ENCODE peak calls at places on chromosomes 6 and 20, in five cellular contexts. W is cardiac muscle cell, Y is esophagus squamous epithelium, X is GM23248, J is GM23338. M is an unnamed sample.

GRCh38 chr6:149723771-149724417 is 6.0 kb upstream of the LATS1 start:
- DNase-seq in Y (no peak), J (peak), W (peak), X (peak), M (peak)

GRCh38 chr6:108559884-108560462 is 744 bp upstream of the FOXO3 start:
- DNase-seq in J (peak), X (peak), W (peak), Y (no peak), M (no peak)

GRCh38 chr20:19137641-19138040 is 74.8 kb upstream of the SLC24A3 start:
- DNase-seq in X (no peak), J (no peak), Y (no peak), W (no peak), M (no peak)

GRCh38 chr20:22626501-22626900 is 42.1 kb upstream of the FOXA2 start:
- DNase-seq in J (peak), X (no peak), Y (no peak), W (no peak), M (no peak)

GRCh38 chr20:32479697-32480140 is 105.4 kb downstream of the NOL4L start:
- DNase-seq in W (no peak), J (no peak), X (no peak), Y (no peak), M (no peak)

GRCh38 chr6:160791459-160791858 is 89.4 kb downstream of the PLG start:
- DNase-seq in J (no peak), W (no peak), Y (no peak), X (no peak), M (no peak)

GRCh38 chr6:8993111-8993510 is 557.8 kb upstream of the SLC35B3 start:
- DNase-seq in J (no peak), X (no peak), Y (no peak), W (no peak), M (no peak)

GRCh38 chr6:150998992-150999975 is 133.8 kb downstream of the MTHFD1L start:
- DNase-seq in Y (no peak), J (no peak), X (peak), W (no peak), M (no peak)

GRCh38 chr20:32965581-32966373 is 38.5 kb downstream of the SUN5 start:
- DNase-seq in Y (no peak), W (no peak), J (no peak), X (no peak), M (no peak)

GRCh38 chr20:58630063-58630462 is 21.0 kb upstream of the STX16 start:
- DNase-seq in W (no peak), J (no peak), Y (no peak), X (peak), M (no peak)

GRCh38 chr6:106591111-106591825 is 38.0 kb downstream of the RTN4IP1 start:
- DNase-seq in J (no peak), X (peak), W (no peak), Y (no peak), M (peak)

GRCh38 chr6:142482973-142483372 is 181.2 kb downstream of the ADGRG6 start:
- DNase-seq in W (no peak), J (no peak), Y (no peak), X (peak), M (no peak)

GRCh38 chr6:85537055-85537494 is 56.6 kb downstream of the SNX14 start:
- DNase-seq in X (peak), W (no peak), J (no peak), Y (no peak), M (no peak)

GRCh38 chr6:33578588-33579011 is 1.5 kb downstream of the BAK1 start:
- DNase-seq in W (no peak), J (no peak), Y (no peak), X (no peak), M (no peak)

GRCh38 chr6:13053080-13053479 is 275.3 kb downstream of the TBC1D7 start:
- DNase-seq in X (no peak), J (peak), W (no peak), Y (no peak), M (no peak)

GRCh38 chr20:50786703-50787102 is 8.2 kb upstream of the BCAS4 start:
- DNase-seq in W (no peak), J (no peak), X (no peak), Y (no peak), M (no peak)

GRCh38 chr20:34397096-34397495 is 34.0 kb downstream of the ITCH start:
- DNase-seq in Y (no peak), X (no peak), W (no peak), J (no peak), M (no peak)

GRCh38 chr20:37345339-37346231 is at the start of gene SRC:
- DNase-seq in W (peak), Y (no peak), J (peak), X (peak), M (peak)

GRCh38 chr20:24828992-24829648 is 119.9 kb upstream of the CST7 start:
- DNase-seq in J (no peak), Y (no peak), X (no peak), W (no peak), M (no peak)

GRCh38 chr20:36861875-36862801 is 13.8 kb upstream of the TLDC2 start:
- DNase-seq in Y (no peak), W (peak), X (peak), J (peak), M (no peak)

GRCh38 chr20:62266340-62266739 is 28.0 kb downstream of the OSBPL2 start:
- DNase-seq in X (no peak), Y (no peak), W (no peak), J (no peak), M (no peak)

GRCh38 chr6:17354700-17355403 is 38.5 kb upstream of the CAP2 start:
- DNase-seq in X (peak), W (no peak), J (no peak), Y (no peak), M (peak)

GRCh38 chr20:13025181-13025580 is 16.4 kb downstream of the SPTLC3 start:
- DNase-seq in Y (no peak), X (no peak), J (no peak), W (no peak), M (no peak)

GRCh38 chr6:149012040-149012545 is 265.3 kb downstream of the UST start:
- DNase-seq in J (no peak), W (no peak), X (peak), Y (no peak), M (no peak)

GRCh38 chr20:62303327-62304226 is 780 bp downstream of the ADRM1 start:
- DNase-seq in J (no peak), W (peak), X (peak), Y (no peak), M (no peak)

GRCh38 chr20:25273541-25274358 is 25.9 kb downstream of the PYGB start:
- DNase-seq in W (no peak), X (no peak), J (no peak), Y (no peak), M (no peak)

GRCh38 chr6:126107475-126108121 is 121.3 kb downstream of the TRMT11 start:
- DNase-seq in J (peak), W (no peak), X (no peak), Y (no peak), M (no peak)

GRCh38 chr6:39269971-39270370 is 40.7 kb upstream of the KCNK5 start:
- DNase-seq in J (no peak), Y (no peak), W (no peak), X (no peak), M (no peak)

GRCh38 chr6:130517444-130517931 is 151.7 kb downstream of the TMEM200A start:
- DNase-seq in Y (no peak), W (no peak), X (peak), J (no peak), M (no peak)

GRCh38 chr6:138240476-138241245 is 22.4 kb upstream of the PBOV1 start:
- DNase-seq in W (no peak), Y (no peak), X (no peak), J (no peak), M (no peak)

GRCh38 chr6:14228571-14228970 is 111.0 kb downstream of the CD83 start:
- DNase-seq in W (no peak), J (no peak), X (peak), Y (no peak), M (no peak)

GRCh38 chr6:170238741-170239565 is 51.9 kb downstream of the DLL1 start:
- DNase-seq in W (no peak), X (no peak), Y (no peak), J (no peak), M (no peak)

GRCh38 chr6:13453771-13454251 is 33.6 kb downstream of the GFOD1 start:
- DNase-seq in J (no peak), W (no peak), Y (no peak), X (peak), M (peak)

GRCh38 chr20:25051386-25052155 is 6.4 kb downstream of the ACSS1 start:
- DNase-seq in W (no peak), X (no peak), J (no peak), Y (no peak), M (no peak)

GRCh38 chr6:37170273-37171140 is 555 bp downstream of the PIM1 start:
- DNase-seq in Y (no peak), X (peak), W (peak), J (peak), M (no peak)

GRCh38 chr6:29631860-29632731 is 887 bp downstream of the GABBR1 start:
- DNase-seq in W (peak), X (peak), Y (no peak), J (peak), M (no peak)

GRCh38 chr6:23654745-23655144 is 471.3 kb upstream of the NRSN1 start:
- DNase-seq in W (no peak), Y (no peak), X (no peak), J (no peak), M (no peak)

GRCh38 chr6:158634695-158635426 is 9.7 kb downstream of the DYNLT1 start:
- DNase-seq in J (no peak), W (no peak), Y (no peak), X (no peak), M (no peak)

GRCh38 chr20:3710027-3710426 is 2.4 kb downstream of the SIGLEC1 start:
- DNase-seq in Y (no peak), X (no peak), J (no peak), W (no peak), M (no peak)
- H3K4me3 ChIP-seq in Y (no peak), X (no peak), J (no peak), W (no peak), M (no peak)

GRCh38 chr6:35300848-35301247 is 3.2 kb downstream of the DEF6 start:
- DNase-seq in J (no peak), Y (no peak), W (no peak), X (no peak), M (no peak)

GRCh38 chr6:35299674-35300073 is 2.1 kb downstream of the DEF6 start:
- DNase-seq in W (no peak), Y (no peak), X (no peak), J (no peak), M (no peak)

GRCh38 chr6:35304299-35304698 is 6.7 kb downstream of the DEF6 start:
- DNase-seq in X (no peak), J (no peak), Y (no peak), W (no peak), M (no peak)

GRCh38 chr6:35305117-35305516 is 7.5 kb downstream of the DEF6 start:
- DNase-seq in W (no peak), J (peak), Y (no peak), X (no peak), M (no peak)

GRCh38 chr6:35302604-35303218 is 5.1 kb downstream of the DEF6 start:
- DNase-seq in J (peak), X (peak), Y (peak), W (peak), M (no peak)
- H3K4me3 ChIP-seq in J (no peak), X (no peak), Y (peak), W (no peak), M (no peak)

DNA sequence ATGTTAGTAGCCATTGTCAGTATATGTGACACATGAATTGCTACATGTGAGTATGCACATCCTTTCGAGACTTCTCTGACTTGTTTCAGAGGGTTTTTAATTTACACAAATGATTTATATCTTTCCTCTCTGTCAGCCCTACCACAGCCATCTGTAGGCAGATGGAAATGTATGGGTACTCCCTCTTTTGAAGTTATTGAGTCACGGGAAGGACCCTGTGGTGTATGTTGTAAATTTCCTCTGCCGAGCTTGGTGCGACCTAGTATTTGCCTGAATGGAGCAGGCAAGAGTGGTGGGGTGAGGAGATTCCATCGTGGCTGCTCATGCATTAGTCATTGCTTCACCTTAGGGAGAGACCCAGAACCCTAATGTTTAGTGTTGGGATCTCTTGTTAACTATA is 171.9 kb downstream of the JARID2 start:
- DNase-seq in X (peak), Y (no peak), J (no peak), W (no peak), M (no peak)
- H3K4me3 ChIP-seq in X (no peak), Y (no peak), J (no peak), W (no peak), M (no peak)

GRCh38 chr6:159655409-159655988 is 37.5 kb downstream of the SOD2 start:
- DNase-seq in X (no peak), Y (no peak), J (peak), W (no peak), M (no peak)
- H3K4me3 ChIP-seq in X (no peak), Y (no peak), J (no peak), W (no peak), M (no peak)